ENCODE peak calls at places on chromosomes 3 and 15, in nine cellular contexts. H is EH; M is AG09319; X is GM23338; C is HTR-8/SVneo; R is neural crest cell; B is activated CD4-positive, alpha-beta T cell treated with anti-CD3 and anti-CD28 coated beads, Interleukin-2, amount 50 U/mL, for 1 hour; K is NCI-H1694 treated with DMSO at 0.1 percent for 48 hours; F is NCI-H1105 treated with DMSO at 0.1 percent for 48 hours. Y is an unnamed sample.

GRCh38 chr15:65077981-65078352 is 1.4 kb downstream of the KBTBD13 start:
- DNase-seq in H (peak), M (no peak), X (peak), C (no peak), R (peak), B (peak), K (no peak), F (no peak), Y (peak)

GRCh38 chr3:135908225-135908624 is 57.3 kb upstream of the PPP2R3A start:
- DNase-seq in H (peak), M (no peak), X (peak), C (no peak), R (no peak), B (no peak), K (no peak), F (no peak), Y (no peak)

GRCh38 chr3:22939349-22939748 is 263.8 kb upstream of the UBE2E2 start:
- DNase-seq in H (no peak), M (no peak), X (no peak), C (no peak), R (no peak), B (no peak), K (no peak), F (no peak), Y (no peak)

GRCh38 chr15:62783303-62783957 is 259.1 kb upstream of the TPM1 start:
- DNase-seq in H (peak), M (peak), X (no peak), C (peak), R (no peak), B (no peak), K (no peak), F (no peak), Y (no peak)

GRCh38 chr3:65995030-65995429 is 43.7 kb downstream of the MAGI1 start:
- DNase-seq in H (peak), M (no peak), X (no peak), C (no peak), R (no peak), B (no peak), K (no peak), F (no peak), Y (no peak)

GRCh38 chr15:68055224-68055705 is 1.1 kb downstream of the PIAS1 start:
- DNase-seq in H (peak), M (no peak), X (peak), C (peak), R (no peak), B (peak), K (peak), F (peak), Y (peak)

GRCh38 chr15:60476713-60477112 is 2.2 kb downstream of the ICE2 start:
- DNase-seq in H (peak), M (no peak), X (no peak), C (no peak), R (no peak), B (no peak), K (no peak), F (no peak), Y (no peak)

GRCh38 chr15:50137330-50137761 is 18.3 kb upstream of the ATP8B4 start:
- DNase-seq in H (peak), M (peak), X (no peak), C (peak), R (no peak), B (no peak), K (no peak), F (no peak), Y (no peak)

GRCh38 chr3:45082139-45082538 is 56.0 kb downstream of the CLEC3B start:
- DNase-seq in H (peak), M (no peak), X (no peak), C (no peak), R (no peak), B (no peak), K (peak), F (no peak), Y (no peak)

GRCh38 chr15:73357999-73358665 is 10.6 kb downstream of the HCN4 start:
- DNase-seq in H (no peak), M (no peak), X (no peak), C (no peak), R (no peak), B (no peak), K (peak), F (peak), Y (peak)

GRCh38 chr15:77975332-77976119 is 102.0 kb downstream of the TBC1D2B start:
- DNase-seq in H (no peak), M (no peak), X (no peak), C (no peak), R (no peak), B (no peak), K (peak), F (no peak), Y (no peak)

GRCh38 chr3:147361671-147362420 is 44.5 kb downstream of the ZIC4 start:
- DNase-seq in H (peak), M (no peak), X (peak), C (peak), R (peak), B (peak), K (peak), F (peak), Y (no peak)

GRCh38 chr15:71792521-71792920 is 17.8 kb upstream of the NR2E3 start:
- DNase-seq in H (peak), M (peak), X (no peak), C (peak), R (no peak), B (no peak), K (no peak), F (no peak), Y (no peak)

GRCh38 chr3:13580256-13581023 is 31.5 kb downstream of the FBLN2 start:
- DNase-seq in H (peak), M (no peak), X (no peak), C (no peak), R (no peak), B (no peak), K (no peak), F (no peak), Y (no peak)

GRCh38 chr15:91193059-91193715 is 93.1 kb downstream of the SV2B start:
- DNase-seq in H (no peak), M (no peak), X (no peak), C (no peak), R (no peak), B (no peak), K (no peak), F (no peak), Y (no peak)

GRCh38 chr3:29655016-29655415 is 374.1 kb downstream of the RBMS3 start:
- DNase-seq in H (no peak), M (no peak), X (no peak), C (no peak), R (no peak), B (no peak), K (no peak), F (no peak), Y (no peak)

GRCh38 chr3:40465456-40465855 is 8.3 kb downstream of the RPL14 start:
- DNase-seq in H (no peak), M (no peak), X (no peak), C (no peak), R (no peak), B (no peak), K (no peak), F (no peak), Y (no peak)

GRCh38 chr3:123469323-123469995 is 20.6 kb upstream of the ADCY5 start:
- DNase-seq in H (no peak), M (no peak), X (no peak), C (no peak), R (no peak), B (no peak), K (no peak), F (no peak), Y (no peak)

GRCh38 chr3:8421267-8421666 is 80.4 kb upstream of the LMCD1 start:
- DNase-seq in H (no peak), M (no peak), X (peak), C (no peak), R (no peak), B (no peak), K (no peak), F (no peak), Y (no peak)

GRCh38 chr15:79953951-79954444 is 17.0 kb downstream of the BCL2A1 start:
- DNase-seq in H (peak), M (no peak), X (no peak), C (no peak), R (no peak), B (no peak), K (no peak), F (no peak), Y (no peak)

GRCh38 chr3:154018100-154018696 is 103.0 kb upstream of the ARHGEF26 start:
- DNase-seq in H (peak), M (no peak), X (peak), C (peak), R (peak), B (peak), K (no peak), F (peak), Y (peak)

GRCh38 chr3:161854232-161854771 is 357.7 kb downstream of the OTOL1 start:
- DNase-seq in H (peak), M (peak), X (peak), C (peak), R (peak), B (no peak), K (no peak), F (no peak), Y (no peak)

GRCh38 chr15:44009056-44009455 is 182.3 kb downstream of the WDR76 start:
- DNase-seq in H (peak), M (no peak), X (no peak), C (peak), R (no peak), B (no peak), K (no peak), F (no peak), Y (no peak)

GRCh38 chr3:179476215-179476614 is 24.9 kb upstream of the GNB4 start:
- DNase-seq in H (no peak), M (no peak), X (peak), C (no peak), R (no peak), B (no peak), K (no peak), F (no peak), Y (no peak)

GRCh38 chr15:75346796-75347221 is at the start of gene NEIL1:
- DNase-seq in H (no peak), M (no peak), X (peak), C (no peak), R (no peak), B (no peak), K (no peak), F (no peak), Y (no peak)

GRCh38 chr3:43093006-43093405 is 12.9 kb downstream of the POMGNT2 start:
- DNase-seq in H (no peak), M (no peak), X (no peak), C (no peak), R (no peak), B (no peak), K (no peak), F (no peak), Y (no peak)

GRCh38 chr3:59737209-59737608 is 687.4 kb upstream of the CFAP20DC start:
- DNase-seq in H (no peak), M (no peak), X (no peak), C (no peak), R (no peak), B (no peak), K (no peak), F (no peak), Y (no peak)

GRCh38 chr3:18609184-18609583 is 184.0 kb upstream of the SATB1 start:
- DNase-seq in H (no peak), M (no peak), X (no peak), C (no peak), R (no peak), B (no peak), K (no peak), F (no peak), Y (no peak)

GRCh38 chr3:169813757-169814517 is 1.2 kb upstream of the LRRC34 start:
- DNase-seq in H (peak), M (no peak), X (peak), C (no peak), R (no peak), B (peak), K (peak), F (peak), Y (peak)

GRCh38 chr3:47113669-47114365 is 50.1 kb downstream of the SETD2 start:
- DNase-seq in H (peak), M (no peak), X (peak), C (peak), R (no peak), B (no peak), K (no peak), F (no peak), Y (no peak)

GRCh38 chr15:74431645-74432044 is 2.1 kb downstream of the SEMA7A start:
- DNase-seq in H (no peak), M (no peak), X (no peak), C (no peak), R (no peak), B (no peak), K (no peak), F (no peak), Y (no peak)

GRCh38 chr3:74591946-74592345 is 22.5 kb downstream of the CNTN3 start:
- DNase-seq in H (peak), M (no peak), X (no peak), C (no peak), R (no peak), B (no peak), K (no peak), F (no peak), Y (no peak)